ENCODE peak calls at places on chromosomes 7 and 10, in eight cellular contexts. A is heart right ventricle, M is ovary, R is cardiac muscle cell, N is uterus, S is right lobe of liver, C is keratinocyte, X is heart left ventricle. W is an unnamed sample. For H3K36me3, the result is how much of the 10 kb centered on the place peaks cover.

GRCh38 chr10:117728087-117728486 is 185.5 kb downstream of the EMX2 start:
- DNase-seq in A (no peak), M (no peak), R (no peak), N (no peak), S (no peak), C (no peak), X (no peak), W (no peak)

GRCh38 chr10:77431209-77431611 is 206.4 kb downstream of the KCNMA1 start:
- DNase-seq in A (no peak), M (no peak), R (no peak), N (no peak), S (no peak), C (no peak), X (no peak), W (no peak)

GRCh38 chr10:60883187-60883586 is 60.8 kb downstream of the RHOBTB1 start:
- DNase-seq in A (peak), M (no peak), R (peak), N (no peak), S (no peak), C (no peak), X (no peak), W (no peak)

GRCh38 chr7:65475734-65476319 is 102.2 kb downstream of the ZNF92 start:
- DNase-seq in A (no peak), M (no peak), R (peak), N (no peak), S (no peak), C (no peak), X (no peak), W (no peak)

GRCh38 chr7:16004661-16005060 is 318.2 kb upstream of the MEOX2 start:
- DNase-seq in A (no peak), M (no peak), R (no peak), N (no peak), S (no peak), C (no peak), X (no peak), W (no peak)

GRCh38 chr7:123824754-123825067 is 20.3 kb upstream of the HYAL4 start:
- DNase-seq in A (no peak), M (no peak), R (no peak), N (no peak), S (no peak), C (no peak), X (no peak), W (no peak)

GRCh38 chr7:150979706-150980390 is 1.7 kb upstream of the KCNH2 start:
- DNase-seq in A (no peak), M (no peak), R (no peak), N (peak), S (no peak), C (no peak), X (peak), W (no peak)

GRCh38 chr7:75982306-75983064 is 11.9 kb downstream of the TMEM120A start:
- DNase-seq in A (no peak), M (no peak), R (no peak), N (no peak), S (no peak), C (no peak), X (no peak), W (no peak)

GRCh38 chr10:48209246-48209645 is 65.2 kb downstream of the FRMPD2 start:
- DNase-seq in A (no peak), M (no peak), R (peak), N (no peak), S (no peak), C (no peak), X (no peak), W (no peak)

GRCh38 chr10:94092848-94093247 is 99.1 kb downstream of the PLCE1 start:
- DNase-seq in A (peak), M (no peak), R (peak), N (peak), S (no peak), C (no peak), X (no peak), W (no peak)

GRCh38 chr7:18788026-18788425 is 292.5 kb downstream of the HDAC9 start:
- DNase-seq in A (no peak), M (no peak), R (no peak), N (no peak), S (no peak), C (no peak), X (no peak), W (no peak)

GRCh38 chr7:108270385-108270784 is 140.2 kb upstream of the LAMB4 start:
- DNase-seq in A (no peak), M (no peak), R (peak), N (no peak), S (no peak), C (no peak), X (no peak), W (no peak)

GRCh38 chr7:38245409-38245982 is 27.9 kb downstream of the TARP start:
- DNase-seq in A (no peak), M (no peak), R (no peak), N (no peak), S (no peak), C (no peak), X (no peak), W (no peak)

GRCh38 chr10:106711313-106711906 is 453.1 kb downstream of the SORCS1 start:
- DNase-seq in A (no peak), M (no peak), R (peak), N (peak), S (peak), C (no peak), X (peak), W (peak)

GRCh38 chr7:140640060-140640611 is 477 bp downstream of the DENND2A start:
- DNase-seq in A (peak), M (peak), R (peak), N (peak), S (no peak), C (no peak), X (peak), W (no peak)

GRCh38 chr10:3119796-3120459 is 52.6 kb downstream of the PFKP start:
- DNase-seq in A (no peak), M (no peak), R (peak), N (no peak), S (no peak), C (no peak), X (no peak), W (no peak)

GRCh38 chr10:28833313-28833712 is 156.0 kb downstream of the BAMBI start:
- DNase-seq in A (no peak), M (no peak), R (peak), N (no peak), S (no peak), C (no peak), X (no peak), W (no peak)

GRCh38 chr7:115332691-115333090 is 410.8 kb downstream of the MDFIC start:
- DNase-seq in A (no peak), M (no peak), R (no peak), N (no peak), S (no peak), C (no peak), X (no peak), W (no peak)

GRCh38 chr10:52491246-52492000 is 177.3 kb downstream of the DKK1 start:
- DNase-seq in A (no peak), M (no peak), R (peak), N (no peak), S (no peak), C (no peak), X (no peak), W (no peak)

GRCh38 chr10:97388152-97388551 is 13.0 kb downstream of the RRP12 start:
- DNase-seq in A (no peak), M (no peak), R (no peak), N (no peak), S (no peak), C (no peak), X (no peak), W (no peak)

GRCh38 chr10:117373848-117374505 is 1.3 kb downstream of the PDZD8 start:
- DNase-seq in A (peak), M (peak), R (peak), N (peak), S (peak), C (no peak), X (peak), W (peak)

GRCh38 chr10:78768041-78768569 is 300.7 kb upstream of the ZMIZ1 start:
- DNase-seq in A (no peak), M (no peak), R (no peak), N (peak), S (no peak), C (no peak), X (no peak), W (no peak)

GRCh38 chr7:101058355-101058754 is 26.9 kb upstream of the TRIM56 start:
- DNase-seq in A (peak), M (peak), R (peak), N (peak), S (peak), C (peak), X (peak), W (peak)

GRCh38 chr10:79079490-79080355 is 11.0 kb downstream of the ZMIZ1 start:
- DNase-seq in A (peak), M (no peak), R (peak), N (peak), S (no peak), C (no peak), X (peak), W (no peak)

GRCh38 chr10:89352039-89352597 is 24.3 kb downstream of the IFIT3 start:
- DNase-seq in A (peak), M (peak), R (peak), N (peak), S (peak), C (peak), X (peak), W (peak)

GRCh38 chr10:91613411-91614253 is 19.2 kb downstream of the PPP1R3C start:
- DNase-seq in A (no peak), M (no peak), R (peak), N (peak), S (no peak), C (peak), X (no peak), W (no peak)

GRCh38 chr7:39950473-39951155 is 558 bp downstream of the CDK13 start:
- DNase-seq in A (peak), M (no peak), R (peak), N (no peak), S (peak), C (no peak), X (peak), W (peak)

GRCh38 chr10:692682-693351 is 3.3 kb upstream of the DIP2C start:
- DNase-seq in A (no peak), M (no peak), R (no peak), N (no peak), S (no peak), C (no peak), X (no peak), W (no peak)

GRCh38 chr10:784759-785538 is 95.5 kb upstream of the DIP2C start:
- DNase-seq in A (peak), M (peak), R (peak), N (no peak), S (peak), C (no peak), X (peak), W (peak)

GRCh38 chr10:64731016-64731415 is 1209.8 kb downstream of the REEP3 start:
- DNase-seq in A (no peak), M (no peak), R (no peak), N (no peak), S (no peak), C (no peak), X (no peak), W (no peak)

GRCh38 chr10:36903040-36903439 is 222.4 kb upstream of the ANKRD30A start:
- DNase-seq in A (no peak), M (no peak), R (no peak), N (no peak), S (no peak), C (no peak), X (no peak), W (no peak)

GRCh38 chr7:157818701-157819516 is 482.1 kb downstream of the DNAJB6 start:
- DNase-seq in A (no peak), M (no peak), R (no peak), N (no peak), S (no peak), C (no peak), X (no peak), W (no peak)

GRCh38 chr10:63054889-63055606 is 78.1 kb upstream of the NRBF2 start:
- DNase-seq in A (no peak), M (no peak), R (no peak), N (no peak), S (no peak), C (no peak), X (no peak), W (no peak)

GRCh38 chr7:100888988-100889760 is at the start of gene UFSP1:
- DNase-seq in A (no peak), M (no peak), R (no peak), N (no peak), S (no peak), C (no peak), X (no peak), W (no peak)

GRCh38 chr10:47063858-47064257 is 152.6 kb downstream of the PTPN20 start:
- DNase-seq in A (no peak), M (no peak), R (no peak), N (no peak), S (no peak), C (no peak), X (no peak), W (no peak)

GRCh38 chr7:34928052-34928451 is 109.2 kb downstream of the DPY19L1 start:
- DNase-seq in A (no peak), M (no peak), R (peak), N (no peak), S (no peak), C (no peak), X (peak), W (no peak)

GRCh38 chr10:124065382-124066155 is 27.8 kb downstream of the CHST15 start:
- DNase-seq in A (no peak), M (peak), R (peak), N (no peak), S (no peak), C (no peak), X (no peak), W (no peak)

GRCh38 chr10:124062390-124062789 is 31.0 kb downstream of the CHST15 start:
- DNase-seq in A (no peak), M (no peak), R (no peak), N (no peak), S (no peak), C (no peak), X (no peak), W (no peak)

GRCh38 chr10:124064676-124065075 is 28.7 kb downstream of the CHST15 start:
- DNase-seq in A (no peak), M (no peak), R (peak), N (no peak), S (no peak), C (no peak), X (no peak), W (no peak)

GRCh38 chr10:124064158-124064603 is 29.2 kb downstream of the CHST15 start:
- DNase-seq in A (no peak), M (peak), R (no peak), N (no peak), S (no peak), C (no peak), X (no peak), W (no peak)

DNA sequence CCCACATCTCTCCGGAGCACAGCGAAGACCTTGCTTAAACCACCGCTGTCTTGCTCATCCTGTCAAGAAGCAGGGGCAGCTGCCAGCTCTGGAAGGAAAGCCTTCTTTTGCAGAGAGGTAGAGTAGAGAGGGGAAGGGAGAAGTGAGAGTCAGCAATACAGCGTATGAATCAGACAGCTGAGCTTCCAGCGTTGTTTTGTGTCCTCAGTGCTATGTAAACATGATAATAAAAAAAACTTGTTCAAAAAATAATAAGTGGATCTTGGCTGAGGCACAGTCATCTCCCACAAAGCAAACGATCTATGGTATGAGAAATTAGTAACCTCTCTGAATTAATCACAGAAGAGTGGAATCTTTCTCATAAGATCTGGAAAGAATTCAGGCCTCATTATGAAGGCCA is 29.7 kb downstream of the CHST15 start:
- DNase-seq in A (no peak), M (peak), R (peak), N (peak), S (no peak), C (no peak), X (no peak), W (peak)
- H3K27ac ChIP-seq in A (no peak), M (peak), R (no peak), N (peak), S (peak), C (no peak), X (no peak), W (peak)

GRCh38 chr10:27716521-27716920 is 29.1 kb downstream of the MKX start:
- DNase-seq in A (no peak), M (no peak), R (no peak), N (no peak), S (no peak), C (no peak), X (no peak), W (no peak)

GRCh38 chr10:27717851-27718250 is 27.8 kb downstream of the MKX start:
- DNase-seq in A (no peak), M (no peak), R (no peak), N (no peak), S (no peak), C (no peak), X (no peak), W (no peak)

GRCh38 chr10:27719052-27719451 is 26.6 kb downstream of the MKX start:
- DNase-seq in A (no peak), M (no peak), R (no peak), N (no peak), S (no peak), C (no peak), X (no peak), W (no peak)

GRCh38 chr10:27715505-27715904 is 30.1 kb downstream of the MKX start:
- DNase-seq in A (no peak), M (no peak), R (no peak), N (no peak), S (no peak), C (no peak), X (no peak), W (no peak)

DNA sequence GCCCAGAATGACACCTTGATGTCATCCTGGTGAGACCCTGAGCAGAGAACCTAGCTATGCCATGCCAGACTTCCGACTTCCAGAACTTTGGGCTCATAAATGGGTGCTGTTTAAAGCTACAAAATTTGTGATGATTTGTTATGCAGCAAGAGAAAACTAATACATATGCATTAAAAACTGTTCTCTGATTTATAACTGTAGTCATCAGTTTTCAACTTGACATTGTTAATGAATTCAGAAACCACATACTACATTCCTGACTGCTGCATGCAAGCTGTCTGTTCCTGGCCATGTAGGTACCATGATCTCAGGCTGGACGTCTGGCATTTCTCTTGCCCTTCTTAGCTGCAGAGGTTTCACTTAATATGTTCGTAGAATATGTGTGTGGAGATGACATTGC is 28.4 kb downstream of the MKX start:
- DNase-seq in A (no peak), M (no peak), R (no peak), N (no peak), S (no peak), C (no peak), X (no peak), W (no peak)
- H3K36me3 ChIP-seq in A (under half), M (under half), R (under half), N (under half), S (under half), C (under half), X (under half), W (under half)

GRCh38 chr7:144834516-144835165 is 1.2 kb downstream of the TPK1 start:
- DNase-seq in A (peak), M (no peak), R (peak), N (no peak), S (no peak), C (no peak), X (peak), W (peak)
- H3K27ac ChIP-seq in A (peak), M (peak), R (no peak), N (peak), S (peak), C (no peak), X (peak), W (peak)

GRCh38 chr7:79272066-79272669 is 181.3 kb downstream of the MAGI2 start:
- DNase-seq in A (no peak), M (no peak), R (peak), N (no peak), S (no peak), C (no peak), X (no peak), W (no peak)

GRCh38 chr7:79268730-79269129 is 184.7 kb downstream of the MAGI2 start:
- DNase-seq in A (no peak), M (no peak), R (no peak), N (no peak), S (no peak), C (no peak), X (no peak), W (no peak)

GRCh38 chr7:79272938-79273337 is 180.5 kb downstream of the MAGI2 start:
- DNase-seq in A (no peak), M (no peak), R (peak), N (no peak), S (no peak), C (no peak), X (no peak), W (no peak)
- H3K36me3 ChIP-seq in A (under half), M (under half), R (under half), N (under half), S (under half), C (under half), X (under half), W (under half)

GRCh38 chr7:128167316-128167691 is 73.8 kb upstream of the LEP start:
- DNase-seq in A (no peak), M (peak), R (peak), N (peak), S (peak), C (no peak), X (no peak), W (no peak)
- H3K27ac ChIP-seq in A (no peak), M (no peak), R (no peak), N (no peak), S (no peak), C (no peak), X (no peak), W (no peak)

DNA sequence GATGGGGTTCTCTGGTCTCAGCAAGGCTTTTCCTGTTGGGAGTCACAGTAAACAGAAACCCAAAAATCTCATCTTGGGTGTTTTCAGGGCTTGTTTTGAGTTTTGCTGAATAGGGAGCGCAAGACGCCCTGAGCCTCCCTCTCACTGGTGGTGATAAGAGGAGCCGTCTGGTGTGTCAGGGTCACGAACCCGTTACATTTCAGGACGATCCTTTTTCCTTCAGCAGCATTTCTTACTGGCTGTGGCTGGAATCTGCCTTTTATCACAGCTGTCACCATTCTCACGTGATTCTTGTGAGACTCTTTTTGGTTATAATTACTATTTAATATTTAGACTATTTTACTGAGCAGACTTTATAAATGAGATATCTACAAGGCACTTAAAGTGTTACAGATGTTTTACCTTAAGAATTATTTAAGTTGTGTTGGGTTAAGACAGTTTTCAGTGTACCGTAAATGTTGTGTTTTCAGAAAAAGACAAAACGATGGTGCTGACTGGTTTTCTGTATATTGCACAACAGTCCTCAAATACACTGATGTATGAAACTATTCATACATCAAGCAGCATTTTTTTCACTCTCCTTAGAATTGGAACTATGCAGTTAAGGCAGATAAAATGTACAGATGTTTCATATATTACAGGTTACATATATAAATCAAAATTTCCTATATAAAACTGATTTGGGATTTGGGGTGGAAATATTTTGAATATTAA is 2.2 kb upstream of the GET4 start:
- DNase-seq in A (no peak), M (peak), R (peak), N (peak), S (no peak), C (no peak), X (no peak), W (no peak)
- H3K36me3 ChIP-seq in A (half or more), M (under half), R (under half), N (under half), S (under half), C (under half), X (half or more), W (under half)

GRCh38 chr10:29916669-29917068 is 142.7 kb downstream of the JCAD start:
- DNase-seq in A (no peak), M (no peak), R (no peak), N (no peak), S (peak), C (no peak), X (no peak), W (no peak)

GRCh38 chr10:29918623-29919400 is 140.6 kb downstream of the JCAD start:
- DNase-seq in A (no peak), M (no peak), R (no peak), N (no peak), S (no peak), C (no peak), X (no peak), W (no peak)

GRCh38 chr10:29920408-29921070 is 138.8 kb downstream of the JCAD start:
- DNase-seq in A (no peak), M (no peak), R (no peak), N (no peak), S (peak), C (no peak), X (no peak), W (no peak)

GRCh38 chr10:29915116-29915785 is 144.1 kb downstream of the JCAD start:
- DNase-seq in A (no peak), M (no peak), R (no peak), N (no peak), S (no peak), C (no peak), X (no peak), W (no peak)

GRCh38 chr10:29917311-29917710 is 142.1 kb downstream of the JCAD start:
- DNase-seq in A (no peak), M (no peak), R (peak), N (no peak), S (no peak), C (no peak), X (no peak), W (no peak)
- H3K27ac ChIP-seq in A (no peak), M (no peak), R (no peak), N (no peak), S (no peak), C (no peak), X (no peak), W (no peak)

W was measured in lung.